ENCODE peak calls at places on chromosomes 2 and 18, in ten cellular contexts. V is heart left ventricle, F is A549, Z is body of pancreas, P is transverse colon, A is right lobe of liver, X is HCT116, T is prostate gland, K is uterus, I is HepG2. H is an unnamed sample. For H3K9me3, the result is how much of the 10 kb centered on the place peaks cover.

GRCh38 chr2:50443868-50444267 is 588.1 kb downstream of the NRXN1 start:
- DNase-seq in V (no peak), F (no peak), Z (no peak), P (no peak), A (no peak), X (no peak), T (no peak), K (no peak), I (no peak), H (no peak)

GRCh38 chr2:180523629-180524340 is 456.6 kb upstream of the UBE2E3 start:
- DNase-seq in V (no peak), F (peak), Z (no peak), P (no peak), A (no peak), X (no peak), T (no peak), K (no peak), I (no peak), H (no peak)

GRCh38 chr18:34723143-34723542 is 13.0 kb downstream of the DTNA start:
- DNase-seq in V (no peak), F (no peak), Z (no peak), P (no peak), A (no peak), X (no peak), T (no peak), K (no peak), I (peak), H (no peak)

GRCh38 chr2:33313039-33313438 is 163.4 kb upstream of the RASGRP3 start:
- DNase-seq in V (no peak), F (no peak), Z (no peak), P (no peak), A (no peak), X (no peak), T (no peak), K (no peak), I (no peak), H (no peak)

GRCh38 chr2:203824057-203824456 is 43.5 kb upstream of the CTLA4 start:
- DNase-seq in V (no peak), F (no peak), Z (no peak), P (no peak), A (no peak), X (no peak), T (no peak), K (no peak), I (no peak), H (no peak)

GRCh38 chr2:86140969-86141392 is 34.9 kb downstream of the PTCD3 start:
- DNase-seq in V (no peak), F (no peak), Z (no peak), P (no peak), A (no peak), X (no peak), T (no peak), K (no peak), I (peak), H (peak)

GRCh38 chr2:203532957-203533695 is 2.0 kb downstream of the RAPH1 start:
- DNase-seq in V (no peak), F (peak), Z (peak), P (no peak), A (no peak), X (no peak), T (peak), K (no peak), I (peak), H (no peak)

GRCh38 chr2:5990021-5990420 is 297.8 kb downstream of the SOX11 start:
- DNase-seq in V (no peak), F (no peak), Z (no peak), P (no peak), A (no peak), X (no peak), T (no peak), K (no peak), I (no peak), H (no peak)

GRCh38 chr2:37343537-37344434 is 644 bp upstream of the QPCT start:
- DNase-seq in V (no peak), F (peak), Z (peak), P (no peak), A (no peak), X (no peak), T (no peak), K (peak), I (peak), H (no peak)

GRCh38 chr2:70834881-70835280 is 735 bp downstream of the CD207 start:
- DNase-seq in V (no peak), F (no peak), Z (no peak), P (no peak), A (no peak), X (no peak), T (no peak), K (no peak), I (no peak), H (no peak)

GRCh38 chr2:240962371-240963064 is 35.9 kb upstream of the SNED1 start:
- DNase-seq in V (peak), F (no peak), Z (peak), P (peak), A (peak), X (no peak), T (no peak), K (peak), I (peak), H (no peak)

GRCh38 chr2:240655931-240656886 is 26.5 kb downstream of the AQP12B start:
- DNase-seq in V (no peak), F (no peak), Z (no peak), P (no peak), A (no peak), X (no peak), T (no peak), K (no peak), I (no peak), H (no peak)

GRCh38 chr18:24543408-24544140 is 83.1 kb downstream of the HRH4 start:
- DNase-seq in V (no peak), F (no peak), Z (no peak), P (no peak), A (no peak), X (no peak), T (no peak), K (no peak), I (no peak), H (no peak)

GRCh38 chr18:46113751-46114150 is 9.6 kb downstream of the HAUS1 start:
- DNase-seq in V (no peak), F (no peak), Z (no peak), P (no peak), A (no peak), X (no peak), T (no peak), K (no peak), I (no peak), H (no peak)

GRCh38 chr2:172554352-172555271 is 1.3 kb upstream of the PDK1 start:
- DNase-seq in V (no peak), F (no peak), Z (no peak), P (no peak), A (no peak), X (no peak), T (no peak), K (no peak), I (no peak), H (no peak)

GRCh38 chr18:50944245-50944917 is 23.5 kb upstream of the ELAC1 start:
- DNase-seq in V (no peak), F (no peak), Z (peak), P (no peak), A (no peak), X (no peak), T (no peak), K (no peak), I (no peak), H (no peak)

GRCh38 chr2:68766378-68766845 is 31.8 kb downstream of the ARHGAP25 start:
- DNase-seq in V (no peak), F (no peak), Z (peak), P (peak), A (peak), X (no peak), T (peak), K (no peak), I (no peak), H (no peak)

GRCh38 chr18:63965716-63966330 is 4.1 kb upstream of the SERPINB8 start:
- DNase-seq in V (no peak), F (no peak), Z (no peak), P (no peak), A (no peak), X (no peak), T (no peak), K (no peak), I (no peak), H (no peak)

GRCh38 chr2:177396630-177397460 is 4.3 kb downstream of the AGPS start:
- DNase-seq in V (no peak), F (peak), Z (no peak), P (no peak), A (no peak), X (no peak), T (no peak), K (no peak), I (peak), H (no peak)

GRCh38 chr2:8803658-8804379 is 33.6 kb downstream of the KIDINS220 start:
- DNase-seq in V (no peak), F (peak), Z (peak), P (peak), A (no peak), X (peak), T (peak), K (no peak), I (peak), H (peak)

GRCh38 chr2:9263388-9263787 is 56.8 kb downstream of the ASAP2 start:
- DNase-seq in V (no peak), F (no peak), Z (no peak), P (no peak), A (no peak), X (no peak), T (no peak), K (no peak), I (no peak), H (no peak)

GRCh38 chr2:64807417-64807816 is 153.7 kb upstream of the SERTAD2 start:
- DNase-seq in V (no peak), F (peak), Z (peak), P (no peak), A (no peak), X (peak), T (no peak), K (no peak), I (no peak), H (no peak)

GRCh38 chr2:146189541-146189940 is 1655.3 kb upstream of the ACVR2A start:
- DNase-seq in V (no peak), F (no peak), Z (no peak), P (no peak), A (no peak), X (no peak), T (no peak), K (no peak), I (no peak), H (no peak)

GRCh38 chr2:127897531-127898187 is 11.9 kb upstream of the AMMECR1L start:
- DNase-seq in V (no peak), F (no peak), Z (peak), P (no peak), A (no peak), X (no peak), T (no peak), K (no peak), I (no peak), H (no peak)

GRCh38 chr2:203623616-203624015 is 82.8 kb upstream of the CD28 start:
- DNase-seq in V (no peak), F (no peak), Z (no peak), P (no peak), A (no peak), X (no peak), T (no peak), K (no peak), I (no peak), H (no peak)

GRCh38 chr2:156165742-156166141 is 166.8 kb downstream of the NR4A2 start:
- DNase-seq in V (no peak), F (no peak), Z (no peak), P (no peak), A (no peak), X (no peak), T (no peak), K (no peak), I (no peak), H (no peak)

GRCh38 chr2:64402876-64403275 is 51.1 kb upstream of the LGALSL start:
- DNase-seq in V (no peak), F (no peak), Z (no peak), P (no peak), A (no peak), X (no peak), T (no peak), K (no peak), I (no peak), H (no peak)

GRCh38 chr2:112777036-112777435 is 7.3 kb downstream of the IL1A start:
- DNase-seq in V (no peak), F (no peak), Z (no peak), P (no peak), A (no peak), X (no peak), T (no peak), K (no peak), I (no peak), H (no peak)

GRCh38 chr2:205527801-205528200 is 154.5 kb upstream of the NRP2 start:
- DNase-seq in V (no peak), F (peak), Z (no peak), P (no peak), A (no peak), X (no peak), T (no peak), K (no peak), I (no peak), H (no peak)

GRCh38 chr2:145524303-145524702 is 1004.4 kb upstream of the ZEB2 start:
- DNase-seq in V (no peak), F (peak), Z (no peak), P (no peak), A (no peak), X (no peak), T (no peak), K (no peak), I (no peak), H (no peak)

GRCh38 chr18:58005885-58006523 is 38.0 kb upstream of the NEDD4L start:
- DNase-seq in V (no peak), F (no peak), Z (no peak), P (no peak), A (no peak), X (peak), T (no peak), K (no peak), I (no peak), H (no peak)

GRCh38 chr2:240648155-240648649 is 22.9 kb downstream of the GPR35 start:
- DNase-seq in V (no peak), F (no peak), Z (no peak), P (no peak), A (no peak), X (no peak), T (no peak), K (no peak), I (no peak), H (no peak)

GRCh38 chr2:39593439-39594393 is 72.0 kb upstream of the TMEM178A start:
- DNase-seq in V (no peak), F (peak), Z (peak), P (no peak), A (no peak), X (peak), T (peak), K (no peak), I (peak), H (peak)

GRCh38 chr2:170282851-170283250 is 104.9 kb downstream of the MYO3B start:
- DNase-seq in V (no peak), F (no peak), Z (no peak), P (no peak), A (no peak), X (no peak), T (no peak), K (no peak), I (no peak), H (no peak)

GRCh38 chr2:37376421-37377186 is 32.2 kb downstream of the QPCT start:
- DNase-seq in V (no peak), F (no peak), Z (no peak), P (peak), A (no peak), X (peak), T (peak), K (peak), I (no peak), H (peak)

GRCh38 chr2:209719034-209719433 is 52.6 kb upstream of the UNC80 start:
- DNase-seq in V (no peak), F (no peak), Z (no peak), P (no peak), A (no peak), X (no peak), T (no peak), K (no peak), I (no peak), H (no peak)

GRCh38 chr2:122737429-122738077 is 982.1 kb downstream of the TSN start:
- DNase-seq in V (no peak), F (no peak), Z (no peak), P (no peak), A (no peak), X (no peak), T (no peak), K (no peak), I (no peak), H (no peak)

GRCh38 chr2:219571311-219572236 is at the start of gene OBSL1:
- DNase-seq in V (peak), F (peak), Z (peak), P (peak), A (no peak), X (no peak), T (peak), K (peak), I (peak), H (peak)

GRCh38 chr2:36607947-36608346 is 10.0 kb upstream of the FEZ2 start:
- DNase-seq in V (no peak), F (no peak), Z (no peak), P (no peak), A (no peak), X (no peak), T (no peak), K (no peak), I (no peak), H (no peak)

GRCh38 chr2:239579524-239580198 is 178.8 kb upstream of the HDAC4 start:
- DNase-seq in V (peak), F (no peak), Z (no peak), P (no peak), A (peak), X (no peak), T (no peak), K (no peak), I (no peak), H (no peak)
- H3K9me3 ChIP-seq in V (under half), F (under half), Z (under half), P (under half), A (under half), X (under half), T (under half), K (under half), I (under half), H (under half)

DNA sequence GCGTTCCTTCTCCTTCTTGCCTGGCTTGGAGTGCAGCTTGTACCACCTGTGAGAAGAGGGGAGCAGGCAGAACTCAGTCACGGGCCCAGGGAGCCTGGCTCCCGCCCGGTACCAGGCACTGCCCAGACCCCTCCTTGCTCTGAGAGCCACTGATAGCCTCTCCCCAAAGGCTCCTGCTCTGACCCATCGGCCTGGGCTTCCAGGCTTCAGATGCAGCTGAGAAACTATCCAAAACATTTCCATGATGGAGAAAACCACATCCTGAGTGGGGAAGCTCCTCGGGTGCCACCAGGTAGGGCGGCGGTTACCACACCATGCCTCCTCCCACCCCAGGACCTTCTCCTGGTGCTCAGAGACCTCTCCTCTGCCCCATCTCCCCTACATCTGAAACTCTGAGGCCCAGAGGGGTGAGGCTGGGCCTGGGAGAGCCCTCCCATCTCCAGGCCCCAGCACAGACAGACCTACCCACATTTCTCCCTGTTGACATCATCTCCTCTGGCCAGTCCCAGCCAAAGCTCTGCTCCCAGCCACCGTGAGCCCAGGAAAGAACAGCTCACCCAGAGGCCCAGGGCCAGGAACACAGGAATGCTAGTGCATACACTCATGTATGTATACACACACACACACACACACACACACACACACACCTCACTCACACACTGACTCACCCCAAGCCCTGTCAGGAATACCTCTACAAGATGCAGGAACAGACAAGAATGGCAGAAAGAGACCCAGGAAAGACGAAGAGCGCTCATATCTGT is 17.9 kb upstream of the SFXN5 start:
- DNase-seq in V (peak), F (peak), Z (peak), P (no peak), A (no peak), X (peak), T (no peak), K (peak), I (peak), H (no peak)
- TF ChIP-seq POLR2A in V (no peak), F (no peak), Z (no peak), P (no peak), A (no peak), X (no peak), T (no peak), K (no peak), I (no peak), H (no peak)

DNA sequence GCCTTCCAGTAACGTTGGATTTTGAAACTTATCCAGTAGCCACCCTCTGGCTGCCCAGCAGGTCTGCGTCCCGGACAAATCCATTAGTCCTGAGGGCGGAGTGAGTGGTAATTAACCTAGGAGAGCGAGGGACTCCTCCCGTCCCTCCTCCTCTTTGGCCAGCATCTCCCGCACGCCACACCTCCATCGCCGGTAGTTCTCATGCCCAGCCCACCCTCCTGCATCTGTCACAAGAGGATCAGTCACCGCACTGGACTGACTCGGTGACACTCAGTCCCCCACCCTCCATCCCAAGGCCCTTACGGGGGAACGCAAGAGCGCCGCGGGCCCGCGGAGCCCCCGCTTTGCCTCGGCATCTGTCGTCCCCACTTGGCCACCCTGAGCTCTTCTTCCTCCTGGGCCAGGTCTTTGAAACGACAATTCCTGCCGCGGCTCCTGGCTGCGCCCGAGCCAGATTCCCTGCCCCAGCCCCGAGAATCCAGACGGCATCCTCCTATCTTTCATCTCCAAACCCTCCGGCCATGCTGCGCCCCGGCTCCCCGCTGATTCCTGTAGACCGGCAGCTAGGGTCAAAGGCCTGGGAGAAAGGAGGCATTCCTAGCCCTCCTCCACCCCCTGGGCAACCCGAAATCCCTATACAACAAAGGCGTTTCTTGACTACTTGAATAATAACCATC is 77.5 kb downstream of the EIF2AK3 start:
- DNase-seq in V (no peak), F (no peak), Z (no peak), P (no peak), A (no peak), X (no peak), T (no peak), K (no peak), I (no peak), H (no peak)
- H3K27ac ChIP-seq in V (no peak), F (no peak), Z (no peak), P (no peak), A (no peak), X (no peak), T (no peak), K (no peak), I (no peak), H (no peak)

DNA sequence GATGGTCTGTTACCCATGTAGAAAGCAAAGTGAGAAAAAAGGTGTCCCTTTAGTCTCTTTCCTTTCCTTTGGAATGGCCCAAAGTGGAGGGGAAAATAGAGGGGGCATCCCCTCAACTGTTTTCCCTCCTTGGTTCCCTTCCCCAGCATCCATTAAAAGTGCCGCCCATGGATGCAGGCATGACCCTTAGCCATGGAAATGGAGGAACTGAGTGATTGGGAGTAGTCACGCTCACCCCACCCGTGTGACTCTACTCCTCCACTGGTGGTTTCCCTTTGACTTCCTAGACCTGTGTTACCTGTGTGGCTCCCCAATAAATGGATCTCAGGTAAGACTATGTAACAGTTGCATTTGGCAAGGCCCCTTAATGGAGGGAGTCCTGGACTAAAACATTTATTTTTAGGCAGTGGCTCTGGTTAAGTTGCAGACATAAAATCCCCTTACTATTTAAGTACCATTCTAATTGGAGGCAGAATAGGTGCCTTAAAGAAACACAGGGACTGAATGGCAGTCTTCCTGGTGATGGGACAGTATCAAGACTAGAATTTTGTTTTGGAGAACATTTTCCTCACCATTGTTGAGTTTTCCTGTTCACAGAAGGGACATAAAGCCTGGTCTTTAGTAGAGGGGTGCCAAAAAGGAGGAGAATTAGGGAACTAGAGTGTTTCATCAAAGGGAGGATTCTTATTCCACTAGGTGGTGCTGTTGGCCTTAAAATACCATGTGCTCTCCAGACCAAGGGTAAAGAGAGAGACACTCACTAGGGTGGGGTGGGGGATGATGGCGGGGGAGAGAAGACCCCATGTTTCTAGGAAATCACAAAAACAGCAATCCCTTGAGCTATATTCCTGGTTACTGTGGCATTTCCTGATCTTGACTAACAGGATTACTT is 25.7 kb upstream of the PLA2R1 start:
- DNase-seq in V (no peak), F (peak), Z (no peak), P (no peak), A (no peak), X (no peak), T (no peak), K (no peak), I (peak), H (no peak)
- H3K9me3 ChIP-seq in V (half or more), F (under half), Z (under half), P (under half), A (under half), X (under half), T (under half), K (under half), I (under half), H (under half)

H was measured in gastrocnemius medialis.